ENCODE peak calls at places on chromosome 22, in six cellular contexts. J, M, V, N, B and H are unnamed samples.

GRCh38 chr22:41397143-41397811 is 15.5 kb downstream of the TEF start:
- DNase-seq in J (no peak), M (no peak), V (no peak), N (no peak), B (no peak), H (no peak)

GRCh38 chr22:37544955-37545702 is 15.2 kb upstream of the CDC42EP1 start:
- DNase-seq in J (peak; percentile 51), M (peak; percentile 78), V (peak; percentile 87), N (peak; percentile 94), B (peak; percentile 65), H (peak; percentile 80)

GRCh38 chr22:29224121-29224858 is 18.6 kb downstream of the EMID1 start:
- DNase-seq in J (no peak), M (no peak), V (no peak), N (peak; percentile 41), B (peak; percentile 30), H (no peak)

GRCh38 chr22:32752326-32752725 is 49.2 kb upstream of the TIMP3 start:
- DNase-seq in J (no peak), M (no peak), V (no peak), N (no peak), B (no peak), H (peak; percentile 16)

GRCh38 chr22:35637254-35637653 is 11.0 kb upstream of the APOL6 start:
- DNase-seq in J (no peak), M (no peak), V (no peak), N (no peak), B (no peak), H (no peak)

GRCh38 chr22:36326178-36327161 is 61.3 kb downstream of the MYH9 start:
- DNase-seq in J (no peak), M (no peak), V (no peak), N (no peak), B (no peak), H (no peak)

GRCh38 chr22:48666620-48667019 is 1161.1 kb downstream of the BRD1 start:
- DNase-seq in J (peak; percentile 27), M (no peak), V (no peak), N (no peak), B (no peak), H (no peak)

GRCh38 chr22:42560781-42561180 is 7.0 kb downstream of the SERHL2 start:
- DNase-seq in J (peak; percentile 42), M (no peak), V (no peak), N (peak; percentile 85), B (no peak), H (no peak)

GRCh38 chr22:24442352-24442744 is 14.9 kb downstream of the ADORA2A start:
- DNase-seq in J (no peak), M (no peak), V (no peak), N (no peak), B (no peak), H (no peak)

GRCh38 chr22:37366601-37367000 is 60.7 kb downstream of the ELFN2 start:
- DNase-seq in J (no peak), M (no peak), V (no peak), N (no peak), B (no peak), H (no peak)

GRCh38 chr22:17547995-17548755 is 15.1 kb upstream of the SLC25A18 start:
- DNase-seq in J (no peak), M (no peak), V (no peak), N (no peak), B (no peak), H (no peak)

GRCh38 chr22:37961062-37961461 is 7.6 kb downstream of the POLR2F start:
- DNase-seq in J (no peak), M (no peak), V (no peak), N (no peak), B (no peak), H (no peak)

GRCh38 chr22:47629791-47630655 is 867.6 kb downstream of the TBC1D22A start:
- DNase-seq in J (no peak), M (no peak), V (no peak), N (no peak), B (no peak), H (no peak)

GRCh38 chr22:32482708-32483107 is 8.1 kb downstream of the FBXO7 start:
- DNase-seq in J (no peak), M (peak; percentile 25), V (no peak), N (no peak), B (no peak), H (peak; percentile 69)

GRCh38 chr22:35369996-35370395 is 10.9 kb upstream of the HMOX1 start:
- DNase-seq in J (no peak), M (no peak), V (no peak), N (no peak), B (no peak), H (no peak)

GRCh38 chr22:36344106-36344827 is 43.5 kb downstream of the MYH9 start:
- DNase-seq in J (no peak), M (no peak), V (no peak), N (no peak), B (no peak), H (no peak)

GRCh38 chr22:37021710-37022482 is 2.4 kb downstream of the MPST start:
- DNase-seq in J (peak; percentile 73), M (peak; percentile 31), V (no peak), N (peak; percentile 82), B (peak; percentile 43), H (no peak)

GRCh38 chr22:17086301-17086700 is 1.5 kb downstream of the IL17RA start:
- DNase-seq in J (no peak), M (no peak), V (no peak), N (no peak), B (no peak), H (no peak)

GRCh38 chr22:22558972-22559603 is at the start of gene PRAME:
- DNase-seq in J (peak; percentile 92), M (peak; percentile 80), V (peak; percentile 15), N (peak; percentile 95), B (peak; percentile 22), H (no peak)

GRCh38 chr22:24834845-24835570 is 29.0 kb downstream of the SGSM1 start:
- DNase-seq in J (peak; percentile 45), M (peak; percentile 12), V (no peak), N (peak; percentile 85), B (peak; percentile 16), H (peak; percentile 48)

GRCh38 chr22:23061471-23062280 is 8.6 kb upstream of the GNAZ start:
- DNase-seq in J (no peak), M (no peak), V (no peak), N (no peak), B (no peak), H (no peak)

GRCh38 chr22:23156286-23156685 is 11.0 kb downstream of the RAB36 start:
- DNase-seq in J (no peak), M (no peak), V (no peak), N (peak; percentile 56), B (no peak), H (no peak)

GRCh38 chr22:17782158-17782557 is 7.9 kb upstream of the BID start:
- DNase-seq in J (no peak), M (no peak), V (no peak), N (no peak), B (no peak), H (no peak)

GRCh38 chr22:34798605-34799004 is 267.4 kb upstream of the ISX start:
- DNase-seq in J (no peak), M (no peak), V (no peak), N (no peak), B (no peak), H (no peak)

GRCh38 chr22:29000225-29000556 is 61.4 kb downstream of the C22orf31 start:
- DNase-seq in J (no peak), M (no peak), V (no peak), N (peak; percentile 84), B (no peak), H (no peak)

GRCh38 chr22:10741210-10741609 is 4786.8 kb upstream of the OR11H1 start:
- DNase-seq in J (no peak), M (no peak), V (no peak), N (no peak), B (no peak), H (no peak)

GRCh38 chr22:39457546-39458442 is 982 bp downstream of the MGAT3 start:
- DNase-seq in J (no peak), M (no peak), V (no peak), N (no peak), B (no peak), H (no peak)
- TF ChIP-seq EZH2 in J (no peak), M (no peak), V (no peak), N (no peak), B (no peak), H (peak; percentile 85)

DNA sequence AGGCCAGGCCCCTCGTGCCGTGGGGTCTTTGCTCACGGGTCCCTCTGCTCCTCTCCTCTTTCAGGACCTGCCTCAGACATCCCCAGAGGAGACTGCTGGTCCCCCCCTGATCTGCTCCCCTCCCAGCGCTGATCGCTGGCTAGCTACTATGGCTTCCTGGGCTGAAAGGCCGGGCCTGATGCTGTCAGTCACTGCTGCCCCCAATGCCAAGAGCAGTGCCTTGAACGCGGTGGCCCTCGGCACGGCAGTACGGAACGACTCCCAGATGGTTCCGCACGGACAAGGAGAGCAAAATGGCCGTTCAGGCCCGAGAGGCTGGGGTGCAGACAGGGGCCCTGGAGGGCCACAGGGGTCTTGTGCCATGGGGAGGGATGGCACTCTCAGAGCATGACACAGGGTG is 21.5 kb downstream of the SULT4A1 start:
- DNase-seq in J (no peak), M (no peak), V (no peak), N (no peak), B (no peak), H (no peak)
- TF ChIP-seq EZH2 in J (no peak), M (no peak), V (no peak), N (no peak), B (no peak), H (no peak)

GRCh38 chr22:49673048-49673447 is 154.6 kb downstream of the BRD1 start:
- DNase-seq in J (no peak), M (no peak), V (no peak), N (no peak), B (no peak), H (no peak)

GRCh38 chr22:49674479-49674830 is 153.2 kb downstream of the BRD1 start:
- DNase-seq in J (no peak), M (no peak), V (no peak), N (no peak), B (no peak), H (no peak)

GRCh38 chr22:49670610-49671330 is 156.9 kb downstream of the BRD1 start:
- DNase-seq in J (no peak), M (no peak), V (no peak), N (no peak), B (no peak), H (no peak)

GRCh38 chr22:49672013-49672516 is 155.6 kb downstream of the BRD1 start:
- DNase-seq in J (no peak), M (no peak), V (no peak), N (no peak), B (no peak), H (no peak)

DNA sequence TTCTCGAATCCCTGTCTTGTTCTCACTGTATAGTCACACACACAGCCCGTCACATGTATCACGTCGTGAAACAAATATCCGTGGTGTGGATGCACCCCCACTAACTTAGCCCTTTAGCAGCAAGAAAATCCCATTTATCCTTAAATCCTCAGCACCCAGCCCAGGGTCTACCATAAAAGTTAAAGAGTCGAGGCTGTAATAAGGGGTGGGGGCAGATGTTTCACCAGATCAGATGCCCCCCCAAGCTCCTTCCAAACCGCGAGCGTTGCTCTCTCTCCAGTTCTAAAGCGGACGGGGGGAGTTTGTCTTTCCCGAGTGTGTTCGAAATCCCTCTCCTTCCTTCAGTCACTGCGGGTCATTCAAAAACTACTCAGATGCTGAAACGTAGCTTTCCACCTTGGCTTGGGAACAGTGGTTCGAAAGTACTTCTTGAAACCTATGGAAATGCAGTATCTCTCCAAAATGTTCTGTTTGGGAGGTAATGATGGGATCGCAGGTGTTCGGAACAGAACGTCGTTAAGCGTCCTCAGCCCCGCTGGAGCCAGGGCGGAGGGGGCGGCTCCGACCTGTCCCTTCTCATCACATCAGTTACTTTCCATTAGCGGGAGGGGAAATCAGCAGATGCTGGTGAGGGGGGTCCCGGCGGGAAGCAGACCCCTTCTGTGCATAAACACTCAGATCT is 156.2 kb downstream of the BRD1 start:
- DNase-seq in J (no peak), M (no peak), V (no peak), N (no peak), B (no peak), H (no peak)
- TF ChIP-seq EZH2 in J (peak; percentile 82), M (no peak), V (peak; percentile 83), N (no peak), B (no peak), H (no peak)

GRCh38 chr22:27800250-27801131 is 1.1 kb downstream of the MN1 start:
- DNase-seq in J (peak; percentile 35), M (no peak), V (peak; percentile 34), N (no peak), B (no peak), H (peak; percentile 60)
- TF ChIP-seq EZH2 in J (no peak), M (no peak), V (no peak), N (peak; percentile 59), B (peak; percentile 46), H (no peak)